ENCODE peak calls at places on chromosomes 5 and 9, in eight cellular contexts. G is left lung, I is AG04450, Z is Calu3, X is NCI-H1417, H is iPS-NIHi11, Q is EL, Y is NCI-H748 treated with DMSO at 0.1 percent for 48 hours. S is an unnamed sample.
A peak's percentile ranks its signal among the peaks of the same experiment; 100 is the strongest.

GRCh38 chr5:1411099-1411498 is 34.1 kb downstream of the SLC6A3 start:
- DNase-seq in G (peak; percentile 63), I (no peak), Z (no peak), X (no peak), H (no peak), Q (no peak), Y (no peak), S (no peak)

GRCh38 chr5:129384736-129385135 is 75.4 kb upstream of the ADAMTS19 start:
- DNase-seq in G (no peak), I (no peak), Z (no peak), X (peak; percentile 1), H (no peak), Q (no peak), Y (no peak), S (no peak)

GRCh38 chr5:35185518-35185917 is 44.8 kb downstream of the PRLR start:
- DNase-seq in G (no peak), I (no peak), Z (peak; percentile 17), X (no peak), H (no peak), Q (no peak), Y (no peak), S (no peak)

GRCh38 chr5:6545036-6545693 is 87.7 kb downstream of the NSUN2 start:
- DNase-seq in G (no peak), I (no peak), Z (no peak), X (no peak), H (no peak), Q (no peak), Y (no peak), S (no peak)

GRCh38 chr5:89904442-89904841 is 505.1 kb downstream of the CETN3 start:
- DNase-seq in G (no peak), I (no peak), Z (no peak), X (no peak), H (no peak), Q (no peak), Y (no peak), S (no peak)

GRCh38 chr5:61306531-61307195 is 25.4 kb upstream of the ZSWIM6 start:
- DNase-seq in G (no peak), I (no peak), Z (no peak), X (no peak), H (no peak), Q (peak; percentile 87), Y (no peak), S (no peak)

GRCh38 chr9:132235894-132236661 is 74.2 kb downstream of the NTNG2 start:
- DNase-seq in G (peak; percentile 93), I (peak; percentile 30), Z (peak; percentile 71), X (peak; percentile 89), H (peak; percentile 89), Q (peak; percentile 59), Y (peak; percentile 52), S (peak; percentile 68)

GRCh38 chr9:9557804-9558334 is 1054.9 kb downstream of the PTPRD start:
- DNase-seq in G (no peak), I (no peak), Z (no peak), X (no peak), H (peak; percentile 20), Q (no peak), Y (no peak), S (no peak)

GRCh38 chr5:138180183-138180782 is 1.4 kb downstream of the KIF20A start:
- DNase-seq in G (no peak), I (peak; percentile 18), Z (peak; percentile 35), X (peak; percentile 74), H (peak; percentile 69), Q (peak; percentile 80), Y (peak; percentile 74), S (no peak)

GRCh38 chr5:84113246-84114118 is 271.2 kb downstream of the EDIL3 start:
- DNase-seq in G (no peak), I (no peak), Z (peak; percentile 27), X (peak; percentile 97), H (peak; percentile 35), Q (peak; percentile 1), Y (peak; percentile 98), S (no peak)

GRCh38 chr9:81182421-81182820 is 506.9 kb downstream of the TLE1 start:
- DNase-seq in G (no peak), I (peak; percentile 16), Z (no peak), X (no peak), H (no peak), Q (peak; percentile 58), Y (no peak), S (no peak)

GRCh38 chr9:95938724-95939123 is 63.2 kb downstream of the ERCC6L2 start:
- DNase-seq in G (no peak), I (no peak), Z (no peak), X (no peak), H (no peak), Q (no peak), Y (no peak), S (no peak)

GRCh38 chr5:139669681-139670368 is 21.7 kb downstream of the CXXC5 start:
- DNase-seq in G (no peak), I (no peak), Z (no peak), X (peak; percentile 70), H (no peak), Q (no peak), Y (no peak), S (no peak)

GRCh38 chr5:106481375-106481774 is 1189.4 kb downstream of the EFNA5 start:
- DNase-seq in G (no peak), I (no peak), Z (no peak), X (no peak), H (no peak), Q (no peak), Y (no peak), S (no peak)

GRCh38 chr9:2560175-2560574 is 61.4 kb upstream of the VLDLR start:
- DNase-seq in G (no peak), I (no peak), Z (no peak), X (peak; percentile 1), H (no peak), Q (no peak), Y (no peak), S (no peak)

GRCh38 chr5:148620696-148621095 is 33.6 kb downstream of the HTR4 start:
- DNase-seq in G (no peak), I (no peak), Z (no peak), X (no peak), H (no peak), Q (no peak), Y (no peak), S (no peak)

GRCh38 chr5:10474521-10475075 is 32.9 kb downstream of the ROPN1L start:
- DNase-seq in G (no peak), I (no peak), Z (no peak), X (no peak), H (no peak), Q (no peak), Y (no peak), S (no peak)

GRCh38 chr5:128109138-128109537 is 25.6 kb downstream of the SLC12A2 start:
- DNase-seq in G (peak; percentile 51), I (no peak), Z (no peak), X (no peak), H (no peak), Q (no peak), Y (no peak), S (no peak)

GRCh38 chr9:129365196-129365595 is 187.1 kb upstream of the IER5L start:
- DNase-seq in G (no peak), I (no peak), Z (no peak), X (no peak), H (no peak), Q (no peak), Y (no peak), S (no peak)

GRCh38 chr9:81597749-81598497 is 91.4 kb downstream of the TLE1 start:
- DNase-seq in G (no peak), I (no peak), Z (no peak), X (no peak), H (no peak), Q (no peak), Y (no peak), S (no peak)

GRCh38 chr5:168537176-168537575 is 8.1 kb downstream of the FBLL1 start:
- DNase-seq in G (no peak), I (no peak), Z (no peak), X (no peak), H (no peak), Q (no peak), Y (no peak), S (no peak)

GRCh38 chr9:137300607-137301085 is 1.4 kb downstream of the NRARP start:
- DNase-seq in G (no peak), I (no peak), Z (no peak), X (peak; percentile 76), H (no peak), Q (no peak), Y (peak; percentile 53), S (no peak)

GRCh38 chr9:20804476-20805253 is 120.6 kb downstream of the FOCAD start:
- DNase-seq in G (no peak), I (no peak), Z (no peak), X (no peak), H (no peak), Q (no peak), Y (no peak), S (no peak)

GRCh38 chr5:124274949-124275348 is 471.5 kb downstream of the ZNF608 start:
- DNase-seq in G (no peak), I (no peak), Z (no peak), X (no peak), H (no peak), Q (peak; percentile 43), Y (no peak), S (no peak)

GRCh38 chr5:23132231-23132630 is 279.1 kb upstream of the CDH12 start:
- DNase-seq in G (no peak), I (no peak), Z (no peak), X (peak; percentile 23), H (no peak), Q (no peak), Y (no peak), S (no peak)

GRCh38 chr9:127139775-127140174 is 17.3 kb upstream of the ANGPTL2 start:
- DNase-seq in G (no peak), I (no peak), Z (no peak), X (no peak), H (no peak), Q (no peak), Y (no peak), S (no peak)

GRCh38 chr9:98255064-98255577 is 328 bp downstream of the TBC1D2 start:
- DNase-seq in G (no peak), I (no peak), Z (no peak), X (no peak), H (no peak), Q (peak; percentile 65), Y (no peak), S (no peak)

GRCh38 chr9:76109953-76110352 is 219.5 kb downstream of the PCSK5 start:
- DNase-seq in G (no peak), I (no peak), Z (no peak), X (no peak), H (peak; percentile 9), Q (no peak), Y (no peak), S (no peak)

S was measured in activated effector memory CD4-positive, alpha-beta T cell treated with Interleukin-2 at 50 U/mL for 16 hours.